ENCODE peak calls at places on chromosomes 16 and 17, in seven cellular contexts. Z is mesendoderm, W is IMR-90, C is mesenchymal stem cell, S is neuronal stem cell, U is trophoblast cell, Q is H1. O is an unnamed sample. For H3K4me1, the result is how much of the 10 kb centered on the place peaks cover.

GRCh38 chr17:40931311-40931710 is 6.1 kb downstream of the KRT23 start:
- DNase-seq in Z (no peak), Q (no peak), U (peak), W (no peak), C (no peak), S (no peak), O (no peak)

GRCh38 chr17:38510424-38511125 is 82.3 kb downstream of the ARHGAP23 start:
- DNase-seq in W (no peak), U (peak), C (peak), Q (peak), Z (peak), S (peak), O (peak)

GRCh38 chr16:55832788-55833583 is at the start of gene CES1:
- DNase-seq in Q (no peak), Z (peak), U (no peak), W (no peak), C (no peak), S (peak), O (peak)

GRCh38 chr17:68641276-68642117 is 40.3 kb upstream of the FAM20A start:
- DNase-seq in Q (no peak), U (peak), W (no peak), S (no peak), Z (no peak), C (no peak), O (no peak)

GRCh38 chr16:23768581-23768980 is 13.8 kb downstream of the CHP2 start:
- DNase-seq in Q (no peak), Z (no peak), W (no peak), C (no peak), U (no peak), S (no peak), O (no peak)

GRCh38 chr17:61627658-61628057 is 36.6 kb upstream of the NACA2 start:
- DNase-seq in W (no peak), C (no peak), Z (no peak), S (no peak), Q (no peak), U (no peak), O (no peak)

GRCh38 chr17:57468932-57469775 is 212.8 kb downstream of the MSI2 start:
- DNase-seq in C (peak), S (no peak), Z (no peak), Q (no peak), U (no peak), W (no peak), O (no peak)

GRCh38 chr16:31181102-31181830 is 1.3 kb downstream of the FUS start:
- DNase-seq in Z (peak), W (peak), U (peak), Q (no peak), S (peak), C (peak), O (no peak)

GRCh38 chr17:146983-147761 is 9.8 kb downstream of the SCGB1C2 start:
- DNase-seq in Q (peak), Z (no peak), S (no peak), U (no peak), W (no peak), C (no peak), O (no peak)

GRCh38 chr16:57380671-57381462 is 8.6 kb downstream of the CX3CL1 start:
- DNase-seq in W (peak), Z (no peak), S (no peak), U (no peak), Q (no peak), C (no peak), O (no peak)

GRCh38 chr17:7548585-7549400 is at the start of gene TNFSF12:
- DNase-seq in U (peak), Z (peak), Q (peak), C (peak), S (no peak), W (peak), O (peak)

GRCh38 chr17:27481327-27481726 is 25.1 kb downstream of the KSR1 start:
- DNase-seq in Z (no peak), S (no peak), U (peak), W (no peak), Q (no peak), C (no peak), O (no peak)

GRCh38 chr17:71338396-71338795 is 782.4 kb upstream of the SOX9 start:
- DNase-seq in Z (no peak), W (peak), Q (no peak), S (no peak), U (no peak), C (peak), O (no peak)

GRCh38 chr17:78409191-78409621 is 30.8 kb downstream of the PGS1 start:
- DNase-seq in U (no peak), Q (no peak), W (no peak), C (no peak), Z (no peak), S (no peak), O (no peak)

GRCh38 chr16:56203052-56203451 is 11.8 kb downstream of the GNAO1 start:
- DNase-seq in W (peak), S (no peak), U (peak), Z (peak), C (peak), Q (peak), O (peak)

GRCh38 chr16:47460301-47460754 is 535 bp downstream of the ITFG1 start:
- DNase-seq in W (no peak), Z (peak), C (peak), S (no peak), Q (no peak), U (peak), O (no peak)

GRCh38 chr17:4118095-4118743 is 24.6 kb downstream of the ZZEF1 start:
- DNase-seq in C (no peak), Z (no peak), W (peak), Q (no peak), U (no peak), S (no peak), O (no peak)

GRCh38 chr16:68643847-68644246 is 1.3 kb upstream of the CDH3 start:
- DNase-seq in Q (peak), S (no peak), U (no peak), W (no peak), C (no peak), Z (peak), O (no peak)

DNA sequence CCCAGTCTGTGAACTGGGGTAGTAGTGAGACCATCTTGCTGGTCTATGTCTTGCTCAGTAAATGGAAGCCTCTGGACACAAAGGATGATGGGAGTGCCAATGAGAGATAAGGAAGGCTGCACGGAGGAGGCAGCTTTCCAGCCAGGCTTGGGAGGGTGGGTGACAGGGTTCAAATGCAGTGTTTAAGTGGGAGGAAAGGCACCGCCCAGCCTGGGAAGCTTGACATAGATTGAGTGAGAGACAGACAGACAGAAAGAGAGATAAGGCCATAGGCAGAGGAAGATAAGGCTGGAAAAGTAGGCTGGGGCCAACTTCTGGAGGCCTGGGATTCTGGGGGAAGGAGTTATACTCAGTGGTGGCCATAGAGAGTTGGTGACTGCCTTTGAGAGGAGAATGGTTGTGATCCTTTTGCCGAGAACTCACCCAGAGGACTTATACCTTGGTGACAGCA is 7.2 kb upstream of the COL1A1 start:
- DNase-seq in S (no peak), U (no peak), Q (peak), Z (peak), C (peak), W (no peak), O (no peak)
- H4K8ac ChIP-seq in S (no peak), U (peak), Q (no peak), Z (no peak), C (peak), W (peak), O (no peak)

GRCh38 chr16:85609539-85609938 is 3.6 kb upstream of the GSE1 start:
- DNase-seq in Z (no peak), Q (no peak), C (no peak), U (no peak), W (no peak), S (no peak), O (no peak)
- H3K4me1 ChIP-seq in Z (under half), Q (under half), C (under half), U (under half), W (under half), S (half or more), O (under half)

GRCh38 chr16:86805210-86805609 is 226.9 kb downstream of the FOXL1 start:
- DNase-seq in S (no peak), U (no peak), C (no peak), W (no peak), Z (no peak), Q (no peak), O (no peak)
- H2BK5ac ChIP-seq in S (no peak), U (no peak), C (no peak), W (no peak), Z (no peak), Q (no peak), O (no peak)

DNA sequence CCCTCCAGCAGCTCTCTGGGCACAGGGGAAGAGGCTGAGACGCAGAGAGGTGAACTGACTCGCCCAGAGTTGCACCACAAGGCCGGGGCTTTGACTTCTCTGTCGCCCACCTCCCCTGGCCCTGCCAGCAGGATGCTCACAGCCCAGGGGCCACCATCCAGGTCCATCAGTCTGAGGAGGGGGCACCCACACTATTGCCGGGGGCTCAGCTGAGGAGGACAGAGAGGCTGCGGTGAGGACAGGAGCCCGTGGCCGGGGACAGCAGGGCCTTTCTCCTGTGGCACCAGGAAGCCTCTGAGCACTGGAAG is 32.6 kb downstream of the KDM8 start:
- DNase-seq in S (no peak), Q (no peak), C (no peak), Z (no peak), U (no peak), W (no peak), O (no peak)
- H4K8ac ChIP-seq in S (no peak), Q (no peak), C (peak), Z (no peak), U (no peak), W (peak), O (no peak)

GRCh38 chr17:73286863-73287296 is 24.9 kb downstream of the CDC42EP4 start:
- DNase-seq in U (no peak), Q (no peak), C (no peak), S (no peak), W (peak), Z (no peak), O (no peak)

GRCh38 chr17:73284339-73284738 is 22.7 kb upstream of the CPSF4L start:
- DNase-seq in S (no peak), W (no peak), Z (no peak), C (no peak), U (no peak), Q (no peak), O (no peak)

GRCh38 chr17:73284906-73285602 is 23.4 kb upstream of the CPSF4L start:
- DNase-seq in U (no peak), C (no peak), S (no peak), W (no peak), Z (no peak), Q (no peak), O (no peak)

GRCh38 chr17:73285603-73285908 is 23.9 kb upstream of the CPSF4L start:
- DNase-seq in C (no peak), W (no peak), Q (no peak), U (no peak), S (no peak), Z (no peak), O (no peak)

DNA sequence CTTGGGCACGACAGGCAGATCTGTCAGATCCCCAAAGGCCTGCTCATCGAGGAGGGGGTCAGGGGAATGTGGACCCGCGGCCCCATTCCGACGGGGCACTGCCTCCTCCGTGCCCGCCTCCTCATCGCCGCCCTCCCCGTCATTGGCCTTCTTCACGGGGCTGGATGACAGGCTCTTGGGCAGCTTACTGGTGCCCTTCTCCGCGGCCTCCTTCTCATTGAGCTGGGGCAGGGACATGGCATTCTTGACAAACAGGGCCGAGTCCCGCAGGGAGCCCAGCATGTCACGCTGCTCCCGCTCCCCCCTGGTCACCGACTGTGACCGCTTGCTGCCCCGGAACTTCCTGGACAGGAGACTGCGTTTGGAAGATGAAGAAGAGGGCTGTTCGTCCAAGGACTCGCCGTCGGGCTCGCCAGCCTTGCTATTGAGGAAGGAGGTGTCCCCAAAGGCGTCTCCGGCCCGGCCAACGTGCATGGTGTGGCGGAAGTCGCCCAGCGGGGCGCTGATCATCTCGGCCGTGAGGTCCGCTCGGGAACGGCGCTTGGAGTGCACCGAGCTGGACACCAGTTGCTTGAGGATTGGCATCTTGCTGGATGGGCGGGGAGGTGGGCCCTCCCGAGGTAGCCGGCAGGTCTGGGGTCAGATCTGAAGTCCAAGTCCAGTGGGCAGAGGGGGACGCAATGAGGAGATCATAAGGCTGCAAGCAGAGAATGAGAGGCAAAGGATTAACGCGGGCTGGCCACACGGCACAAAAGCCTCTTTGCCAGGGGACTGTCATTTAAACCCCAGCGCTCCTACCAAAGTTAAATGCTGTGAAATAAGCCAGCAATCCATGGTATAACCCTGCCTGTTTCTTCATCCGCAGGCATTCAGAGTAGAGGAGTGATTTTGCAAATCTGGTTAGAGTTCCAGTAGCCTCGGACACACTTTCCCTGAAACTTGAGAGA is 24.5 kb upstream of the CPSF4L start:
- DNase-seq in W (no peak), Z (no peak), Q (no peak), U (no peak), C (no peak), S (no peak), O (no peak)
- H3K4me1 ChIP-seq in W (under half), Z (under half), Q (under half), U (under half), C (under half), S (under half), O (under half)

DNA sequence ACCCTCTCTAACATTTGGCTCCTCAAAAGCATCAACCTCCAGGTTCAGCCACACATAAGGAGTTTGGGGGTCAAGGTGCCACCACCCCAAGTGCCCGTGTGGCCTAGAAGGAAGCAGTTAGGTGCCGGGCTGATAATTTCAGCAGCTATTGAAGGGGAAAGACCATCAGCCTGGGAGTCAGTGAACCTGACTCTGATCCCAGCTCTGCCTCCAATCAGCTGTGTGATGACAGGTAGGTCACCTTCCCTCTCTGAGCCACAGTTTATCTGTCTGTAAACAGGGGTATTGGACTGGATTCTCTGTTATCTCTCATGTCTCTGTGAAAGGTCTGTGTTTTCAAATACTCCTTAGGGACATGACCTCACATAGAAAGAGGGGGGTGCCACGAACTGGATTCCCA is 3.9 kb downstream of the CRHR1 start:
- DNase-seq in U (no peak), W (no peak), Z (no peak), C (no peak), Q (no peak), S (no peak), O (no peak)
- H2BK5ac ChIP-seq in U (no peak), W (no peak), Z (no peak), C (no peak), Q (no peak), S (no peak), O (no peak)